ENCODE peak calls at places on chromosomes 13 and 19, in four cellular contexts. V is AG09319, T is GM13976, P is GM10248. G is an unnamed sample.

GRCh38 chr13:82257790-82258507 is 1624.3 kb downstream of the SLITRK1 start:
- DNase-seq in V (no peak), T (no peak), P (no peak), G (no peak)

GRCh38 chr19:13006431-13007281 is 11.4 kb downstream of the NFIX start:
- DNase-seq in V (no peak), T (no peak), P (no peak), G (no peak)

GRCh38 chr13:83882626-83882959 is 319 bp upstream of the SLITRK1 start:
- DNase-seq in V (no peak), T (no peak), P (no peak), G (no peak)

GRCh38 chr19:51777570-51778460 is 16.8 kb downstream of the FPR2 start:
- DNase-seq in V (peak), T (peak), P (peak), G (no peak)

GRCh38 chr19:40442328-40443130 is 1.6 kb downstream of the SERTAD3 start:
- DNase-seq in V (no peak), T (no peak), P (no peak), G (peak)

GRCh38 chr13:79225487-79226232 is 180.4 kb downstream of the RBM26 start:
- DNase-seq in V (no peak), T (no peak), P (no peak), G (no peak)

GRCh38 chr13:48536851-48537250 is 4.0 kb upstream of the RCBTB2 start:
- DNase-seq in V (no peak), T (no peak), P (no peak), G (no peak)

GRCh38 chr19:18659281-18660050 is 22.6 kb downstream of the KLHL26 start:
- DNase-seq in V (no peak), T (peak), P (peak), G (no peak)

GRCh38 chr19:54616840-54617560 is 13.3 kb upstream of the LILRB1 start:
- DNase-seq in V (no peak), T (peak), P (peak), G (peak)

GRCh38 chr19:50567052-50567841 is 988 bp downstream of the LRRC4B start:
- DNase-seq in V (no peak), T (peak), P (no peak), G (no peak)

GRCh38 chr13:92804926-92805325 is 421.7 kb upstream of the GPC6 start:
- DNase-seq in V (no peak), T (no peak), P (no peak), G (no peak)

GRCh38 chr19:7767487-7767886 is 4.4 kb downstream of the CLEC4M start:
- DNase-seq in V (no peak), T (no peak), P (no peak), G (no peak)

GRCh38 chr19:33724723-33725060 is 72.0 kb upstream of the KCTD15 start:
- DNase-seq in V (no peak), T (no peak), P (no peak), G (no peak)

GRCh38 chr13:51928231-51928630 is 66.5 kb downstream of the CCDC70 start:
- DNase-seq in V (no peak), T (no peak), P (no peak), G (no peak)

GRCh38 chr13:109788372-109789195 is 2.2 kb upstream of the IRS2 start:
- DNase-seq in V (no peak), T (no peak), P (no peak), G (no peak)

GRCh38 chr13:111013196-111013595 is 98.3 kb upstream of the ANKRD10 start:
- DNase-seq in V (no peak), T (no peak), P (no peak), G (no peak)

GRCh38 chr13:64505511-64505910 is 2724.6 kb downstream of the PCDH9 start:
- DNase-seq in V (no peak), T (no peak), P (no peak), G (no peak)

GRCh38 chr13:81394605-81395004 is 1053.7 kb upstream of the SPRY2 start:
- DNase-seq in V (no peak), T (no peak), P (no peak), G (no peak)

GRCh38 chr13:44843403-44843802 is 145.9 kb downstream of the NUFIP1 start:
- DNase-seq in V (no peak), T (no peak), P (no peak), G (no peak)

GRCh38 chr13:77345150-77345780 is 18.4 kb upstream of the MYCBP2 start:
- DNase-seq in V (no peak), T (no peak), P (peak), G (peak)

GRCh38 chr13:99505814-99506269 is 4.6 kb downstream of the TM9SF2 start:
- DNase-seq in V (no peak), T (no peak), P (no peak), G (no peak)
- TF ChIP-seq CTCF in V (peak), T (no peak), P (no peak), G (peak)

GRCh38 chr19:31693131-31693700 is 344.0 kb upstream of the TSHZ3 start:
- DNase-seq in V (no peak), T (no peak), P (no peak), G (no peak)
- TF ChIP-seq CTCF in V (no peak), T (no peak), P (no peak), G (no peak)

DNA sequence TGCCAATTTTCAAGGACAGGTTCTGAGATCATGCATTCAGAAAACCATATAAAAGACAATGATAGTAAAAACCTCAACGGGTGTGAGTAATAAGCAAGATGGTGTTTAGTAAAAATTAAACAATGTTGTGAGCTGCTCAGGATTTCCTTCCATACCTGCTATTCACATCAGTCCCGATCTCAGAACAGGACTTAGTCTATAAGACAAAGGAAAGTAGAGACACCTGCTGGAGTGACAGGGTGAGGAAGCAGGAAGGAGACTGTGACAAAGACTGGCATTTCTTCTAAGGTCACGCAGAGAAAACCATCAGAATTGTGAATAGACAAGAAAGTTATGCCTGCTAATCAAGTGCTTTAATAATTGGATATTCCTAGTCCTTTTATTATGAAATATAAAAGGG is 648.0 kb downstream of the DACH1 start:
- DNase-seq in V (no peak), T (peak), P (no peak), G (no peak)
- TF ChIP-seq CTCF in V (no peak), T (no peak), P (peak), G (peak)

DNA sequence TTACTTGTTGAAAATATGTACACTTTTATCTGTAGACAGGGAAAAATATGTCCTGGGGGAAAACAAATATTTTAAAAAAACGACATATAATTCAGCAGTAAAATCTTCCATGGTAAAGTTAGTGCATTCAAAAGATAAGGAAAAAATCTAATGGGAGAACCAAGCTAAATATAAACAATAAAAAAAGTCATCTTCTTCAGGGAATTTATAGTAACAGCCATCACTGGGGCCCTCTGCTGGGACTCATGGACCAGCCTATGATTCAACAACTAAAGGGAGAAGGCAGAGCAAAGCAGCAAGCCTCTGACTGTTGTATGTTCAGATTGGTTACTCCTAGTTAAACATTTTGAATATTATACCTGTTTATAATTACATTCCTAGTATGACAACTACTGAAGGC is 93.0 kb downstream of the ITGBL1 start:
- DNase-seq in V (no peak), T (no peak), P (no peak), G (no peak)
- TF ChIP-seq CTCF in V (no peak), T (no peak), P (no peak), G (no peak)

G was measured in GM06990.